ENCODE peak calls at places on chromosomes 16 and 17, in seven cellular contexts. One of them, this sample, is unnamed.

GRCh38 chr17:72173475-72174116 is 52.8 kb downstream of the SOX9 start:
- DNase-seq in H1: no peak
- DNase-seq in mesendoderm: no peak
- DNase-seq in mesenchymal stem cell: no peak
- DNase-seq in IMR-90: peak; percentile 31
- DNase-seq in neuronal stem cell: no peak
- DNase-seq in trophoblast cell: no peak
- DNase-seq in this sample: no peak

GRCh38 chr17:1398900-1399299 is 1.1 kb downstream of the YWHAE start:
- DNase-seq in H1: no peak
- DNase-seq in mesendoderm: no peak
- DNase-seq in mesenchymal stem cell: peak; percentile 65
- DNase-seq in IMR-90: peak; percentile 40
- DNase-seq in neuronal stem cell: no peak
- DNase-seq in trophoblast cell: peak; percentile 60
- DNase-seq in this sample: no peak

GRCh38 chr17:49964539-49965521 is 4.2 kb upstream of the DLX4 start:
- DNase-seq in H1: no peak
- DNase-seq in mesendoderm: peak; percentile 55
- DNase-seq in mesenchymal stem cell: peak; percentile 17
- DNase-seq in IMR-90: no peak
- DNase-seq in neuronal stem cell: no peak
- DNase-seq in trophoblast cell: no peak
- DNase-seq in this sample: peak; percentile 88

GRCh38 chr17:77124192-77124908 is 16.4 kb upstream of the SEC14L1 start:
- DNase-seq in H1: no peak
- DNase-seq in mesendoderm: no peak
- DNase-seq in mesenchymal stem cell: peak; percentile 86
- DNase-seq in IMR-90: peak; percentile 68
- DNase-seq in neuronal stem cell: no peak
- DNase-seq in trophoblast cell: peak; percentile 74
- DNase-seq in this sample: no peak

GRCh38 chr16:10828851-10829331 is 10.3 kb upstream of the TVP23A start:
- DNase-seq in H1: no peak
- DNase-seq in mesendoderm: no peak
- DNase-seq in mesenchymal stem cell: no peak
- DNase-seq in IMR-90: peak; percentile 53
- DNase-seq in neuronal stem cell: no peak
- DNase-seq in trophoblast cell: peak; percentile 38
- DNase-seq in this sample: no peak

GRCh38 chr17:46818319-46818928 is at the start of gene WNT3:
- DNase-seq in H1: no peak
- DNase-seq in mesendoderm: peak; percentile 97
- DNase-seq in mesenchymal stem cell: no peak
- DNase-seq in IMR-90: no peak
- DNase-seq in neuronal stem cell: no peak
- DNase-seq in trophoblast cell: no peak
- DNase-seq in this sample: peak; percentile 97

GRCh38 chr16:47258874-47259461 is 115.2 kb upstream of the NETO2 start:
- DNase-seq in H1: no peak
- DNase-seq in mesendoderm: peak; percentile 50
- DNase-seq in mesenchymal stem cell: peak; percentile 31
- DNase-seq in IMR-90: peak; percentile 14
- DNase-seq in neuronal stem cell: no peak
- DNase-seq in trophoblast cell: no peak
- DNase-seq in this sample: peak; percentile 31

GRCh38 chr16:68734782-68735181 is 2.3 kb upstream of the CDH1 start:
- DNase-seq in H1: no peak
- DNase-seq in mesendoderm: no peak
- DNase-seq in mesenchymal stem cell: no peak
- DNase-seq in IMR-90: no peak
- DNase-seq in neuronal stem cell: no peak
- DNase-seq in trophoblast cell: no peak
- DNase-seq in this sample: no peak

GRCh38 chr16:29192329-29193247 is 207.7 kb downstream of the LAT start:
- DNase-seq in H1: no peak
- DNase-seq in mesendoderm: no peak
- DNase-seq in mesenchymal stem cell: no peak
- DNase-seq in IMR-90: no peak
- DNase-seq in neuronal stem cell: no peak
- DNase-seq in trophoblast cell: no peak
- DNase-seq in this sample: peak; percentile 26

GRCh38 chr16:65323655-65324237 is 201.9 kb upstream of the CDH11 start:
- DNase-seq in H1: no peak
- DNase-seq in mesendoderm: no peak
- DNase-seq in mesenchymal stem cell: no peak
- DNase-seq in IMR-90: no peak
- DNase-seq in neuronal stem cell: no peak
- DNase-seq in trophoblast cell: no peak
- DNase-seq in this sample: no peak
- H4K8ac ChIP-seq in H1: no peak overlapping the region
- H4K8ac ChIP-seq in mesendoderm: no peak overlapping the region
- H4K8ac ChIP-seq in mesenchymal stem cell: no peak overlapping the region
- H4K8ac ChIP-seq in IMR-90: no peak overlapping the region
- H4K8ac ChIP-seq in neuronal stem cell: no peak overlapping the region
- H4K8ac ChIP-seq in trophoblast cell: no peak overlapping the region
- H4K8ac ChIP-seq in this sample: no peak overlapping the region

DNA sequence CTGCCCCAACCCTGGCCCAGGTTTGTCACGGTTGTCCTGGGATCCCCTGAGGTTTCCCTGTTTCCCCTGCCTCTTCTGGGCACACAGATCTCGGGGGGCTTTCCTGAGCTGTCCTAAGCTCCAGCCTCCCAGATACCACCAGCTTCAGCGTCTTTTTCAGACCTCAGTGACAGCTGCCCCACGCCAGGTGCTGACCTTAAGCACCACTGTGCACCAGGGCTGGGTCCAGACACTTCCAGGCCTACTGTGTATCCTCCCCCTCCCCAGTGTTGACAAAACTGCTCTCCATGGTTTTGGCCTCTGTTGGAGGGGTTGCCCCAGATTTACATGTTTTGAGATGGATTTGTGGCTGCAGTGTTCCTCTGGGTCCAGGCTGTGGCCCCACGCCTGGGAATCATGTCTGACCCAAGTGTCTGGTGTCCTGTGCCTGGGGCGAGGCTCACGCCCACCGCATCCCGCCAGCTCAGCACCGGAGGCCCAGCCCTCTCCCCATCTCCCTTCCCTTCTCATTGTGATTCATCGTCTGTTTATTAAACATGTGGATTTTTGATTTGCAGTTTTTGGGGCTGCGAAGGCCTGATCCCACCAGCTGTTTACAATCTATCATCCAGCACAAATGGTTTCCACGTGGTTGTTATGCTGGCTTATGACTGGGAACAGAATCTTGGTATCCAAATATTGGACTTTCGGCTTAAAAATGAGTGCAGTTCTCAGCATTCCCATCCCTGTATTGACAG is 82.1 kb downstream of the METRNL start:
- DNase-seq in H1: no peak
- DNase-seq in mesendoderm: no peak
- DNase-seq in mesenchymal stem cell: no peak
- DNase-seq in IMR-90: peak; percentile 92
- DNase-seq in neuronal stem cell: no peak
- DNase-seq in trophoblast cell: no peak
- DNase-seq in this sample: no peak
- H3K4me2 ChIP-seq in H1: no peak overlapping the region
- H3K4me2 ChIP-seq in mesendoderm: no peak overlapping the region
- H3K4me2 ChIP-seq in mesenchymal stem cell: no peak overlapping the region
- H3K4me2 ChIP-seq in IMR-90: peak overlapping the region; percentile 40
- H3K4me2 ChIP-seq in neuronal stem cell: no peak overlapping the region
- H3K4me2 ChIP-seq in trophoblast cell: no peak overlapping the region
- H3K4me2 ChIP-seq in this sample: no peak overlapping the region

DNA sequence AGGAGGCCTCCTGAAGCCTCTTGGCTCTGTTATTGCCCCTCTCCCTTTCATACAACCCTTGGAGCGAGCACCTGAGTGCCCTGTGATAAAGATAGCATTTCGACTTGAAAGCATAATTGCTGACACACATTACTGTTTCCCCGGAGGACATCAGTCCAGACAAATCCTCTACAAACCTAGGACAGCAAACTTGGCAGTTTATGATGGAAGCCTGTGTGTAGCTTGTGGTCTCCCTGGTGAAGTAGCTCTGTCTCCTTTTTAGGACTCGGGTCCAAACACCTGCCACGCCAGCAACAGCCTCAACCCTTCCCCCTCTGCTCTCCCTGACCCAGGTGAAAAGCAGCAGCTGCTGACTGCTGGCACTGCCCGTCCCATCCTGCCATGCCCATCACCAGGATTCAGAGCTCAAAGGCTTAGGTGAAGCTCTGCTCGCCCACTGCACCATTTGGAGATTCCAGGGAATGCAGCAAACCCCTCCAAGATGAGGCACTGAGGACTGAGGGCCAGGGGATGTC is 55.9 kb downstream of the IRX6 start:
- DNase-seq in H1: no peak
- DNase-seq in mesendoderm: no peak
- DNase-seq in mesenchymal stem cell: no peak
- DNase-seq in IMR-90: no peak
- DNase-seq in neuronal stem cell: no peak
- DNase-seq in trophoblast cell: no peak
- DNase-seq in this sample: no peak
- H2BK120ac ChIP-seq in H1: no peak overlapping the region
- H2BK120ac ChIP-seq in mesendoderm: no peak overlapping the region
- H2BK120ac ChIP-seq in mesenchymal stem cell: no peak overlapping the region
- H2BK120ac ChIP-seq in IMR-90: no peak overlapping the region
- H2BK120ac ChIP-seq in neuronal stem cell: no peak overlapping the region
- H2BK120ac ChIP-seq in trophoblast cell: no peak overlapping the region
- H2BK120ac ChIP-seq in this sample: no peak overlapping the region

GRCh38 chr17:13541032-13541480 is 60.7 kb downstream of the HS3ST3A1 start:
- DNase-seq in H1: no peak
- DNase-seq in mesendoderm: no peak
- DNase-seq in mesenchymal stem cell: peak; percentile 83
- DNase-seq in IMR-90: peak; percentile 96
- DNase-seq in neuronal stem cell: no peak
- DNase-seq in trophoblast cell: no peak
- DNase-seq in this sample: no peak
- H4K8ac ChIP-seq in H1: no peak overlapping the region
- H4K8ac ChIP-seq in mesendoderm: no peak overlapping the region
- H4K8ac ChIP-seq in mesenchymal stem cell: no peak overlapping the region
- H4K8ac ChIP-seq in IMR-90: peak overlapping the region; percentile 67
- H4K8ac ChIP-seq in neuronal stem cell: no peak overlapping the region
- H4K8ac ChIP-seq in trophoblast cell: no peak overlapping the region
- H4K8ac ChIP-seq in this sample: no peak overlapping the region